ENCODE peak calls at places on chromosomes 5 and 9, in six cellular contexts. L, Z, Q, A, R and B are unnamed samples.

GRCh38 chr5:17279487-17279886 is 62.1 kb downstream of the BASP1 start:
- DNase-seq in L (no peak), Z (no peak), Q (no peak), A (no peak), R (no peak), B (no peak)

GRCh38 chr9:36871606-36872005 is 162.5 kb downstream of the PAX5 start:
- DNase-seq in L (no peak), Z (no peak), Q (no peak), A (no peak), R (no peak), B (no peak)

GRCh38 chr5:114325552-114325951 is 36.3 kb upstream of the KCNN2 start:
- DNase-seq in L (no peak), Z (no peak), Q (no peak), A (no peak), R (no peak), B (no peak)

GRCh38 chr9:109797509-109797908 is 17.5 kb downstream of the PALM2AKAP2 start:
- DNase-seq in L (no peak), Z (no peak), Q (no peak), A (no peak), R (no peak), B (no peak)

GRCh38 chr5:76406567-76407155 is 3.6 kb downstream of the IQGAP2 start:
- DNase-seq in L (no peak), Z (no peak), Q (no peak), A (no peak), R (no peak), B (no peak)

GRCh38 chr5:20229286-20230005 is 241.4 kb upstream of the CDH18 start:
- DNase-seq in L (no peak), Z (no peak), Q (no peak), A (no peak), R (no peak), B (no peak)

GRCh38 chr5:140207250-140207954 is 32.4 kb downstream of the CYSTM1 start:
- DNase-seq in L (no peak), Z (no peak), Q (no peak), A (no peak), R (no peak), B (peak)

GRCh38 chr9:20984471-20984870 is 47.0 kb downstream of the HACD4 start:
- DNase-seq in L (no peak), Z (no peak), Q (no peak), A (no peak), R (peak), B (no peak)

GRCh38 chr9:123334639-123335038 is 21.4 kb upstream of the CRB2 start:
- DNase-seq in L (no peak), Z (no peak), Q (no peak), A (no peak), R (no peak), B (no peak)

GRCh38 chr5:95730011-95730700 is 980 bp upstream of the RHOBTB3 start:
- DNase-seq in L (no peak), Z (no peak), Q (no peak), A (no peak), R (peak), B (no peak)

GRCh38 chr5:121968910-121969607 is 7.3 kb downstream of the SRFBP1 start:
- DNase-seq in L (no peak), Z (no peak), Q (no peak), A (no peak), R (peak), B (peak)

GRCh38 chr5:37722236-37723146 is 117.3 kb downstream of the GDNF start:
- DNase-seq in L (no peak), Z (no peak), Q (peak), A (no peak), R (peak), B (peak)

GRCh38 chr5:160925281-160925680 is 73.3 kb upstream of the ATP10B start:
- DNase-seq in L (no peak), Z (no peak), Q (no peak), A (no peak), R (no peak), B (no peak)

GRCh38 chr5:126676195-126676624 is 75.5 kb downstream of the PHAX start:
- DNase-seq in L (peak), Z (peak), Q (peak), A (peak), R (peak), B (peak)

GRCh38 chr9:75063556-75064305 is 24.2 kb downstream of the NMRK1 start:
- DNase-seq in L (no peak), Z (no peak), Q (no peak), A (no peak), R (peak), B (no peak)

GRCh38 chr9:107504585-107505455 is 15.3 kb upstream of the KLF4 start:
- DNase-seq in L (no peak), Z (no peak), Q (no peak), A (no peak), R (peak), B (peak)

GRCh38 chr9:128420651-128421473 is at the start of gene CERCAM:
- DNase-seq in L (peak), Z (peak), Q (peak), A (peak), R (peak), B (peak)

GRCh38 chr5:143494162-143494561 is 90.7 kb upstream of the NR3C1 start:
- DNase-seq in L (no peak), Z (no peak), Q (no peak), A (no peak), R (peak), B (no peak)

GRCh38 chr5:72785796-72786195 is 30.7 kb upstream of the TNPO1 start:
- DNase-seq in L (no peak), Z (no peak), Q (no peak), A (no peak), R (no peak), B (peak)

GRCh38 chr9:374726-375125 is 160.1 kb downstream of the DOCK8 start:
- DNase-seq in L (no peak), Z (no peak), Q (no peak), A (no peak), R (no peak), B (no peak)

GRCh38 chr5:149831492-149831891 is 101.4 kb downstream of the PPARGC1B start:
- DNase-seq in L (no peak), Z (peak), Q (no peak), A (no peak), R (peak), B (peak)

GRCh38 chr5:167263185-167263584 is 1028.3 kb upstream of the WWC1 start:
- DNase-seq in L (no peak), Z (no peak), Q (no peak), A (no peak), R (no peak), B (no peak)

GRCh38 chr5:134195666-134196065 is 18.9 kb upstream of the SKP1 start:
- DNase-seq in L (no peak), Z (no peak), Q (no peak), A (no peak), R (no peak), B (no peak)

GRCh38 chr5:40653221-40654022 is 26.3 kb upstream of the PTGER4 start:
- DNase-seq in L (no peak), Z (no peak), Q (no peak), A (no peak), R (no peak), B (no peak)

GRCh38 chr5:16935271-16936149 is 578 bp downstream of the MYO10 start:
- DNase-seq in L (peak), Z (no peak), Q (no peak), A (peak), R (peak), B (peak)

GRCh38 chr9:34554211-34555001 is 31.6 kb upstream of the ENHO start:
- DNase-seq in L (no peak), Z (no peak), Q (no peak), A (no peak), R (peak), B (no peak)

GRCh38 chr5:39555788-39556187 is 131.0 kb upstream of the DAB2 start:
- DNase-seq in L (no peak), Z (no peak), Q (no peak), A (no peak), R (no peak), B (no peak)

GRCh38 chr5:77400645-77401044 is 91.5 kb downstream of the WDR41 start:
- DNase-seq in L (no peak), Z (no peak), Q (no peak), A (no peak), R (peak), B (no peak)

GRCh38 chr9:16010221-16010620 is 457.4 kb downstream of the CCDC171 start:
- DNase-seq in L (no peak), Z (no peak), Q (no peak), A (no peak), R (peak), B (no peak)

GRCh38 chr9:14428781-14429230 is 114.9 kb upstream of the NFIB start:
- DNase-seq in L (peak), Z (peak), Q (peak), A (peak), R (peak), B (peak)

GRCh38 chr5:93274291-93274690 is 306.7 kb downstream of the NR2F1-AS1 start:
- DNase-seq in L (no peak), Z (no peak), Q (no peak), A (no peak), R (peak), B (peak)

GRCh38 chr5:53790026-53790425 is 229.6 kb downstream of the NDUFS4 start:
- DNase-seq in L (no peak), Z (no peak), Q (no peak), A (no peak), R (no peak), B (no peak)

GRCh38 chr5:7852542-7852941 is 1.6 kb upstream of the CFAP90 start:
- DNase-seq in L (no peak), Z (no peak), Q (no peak), A (no peak), R (peak), B (no peak)

GRCh38 chr5:36870399-36871040 is 6.0 kb upstream of the NIPBL start:
- DNase-seq in L (no peak), Z (no peak), Q (no peak), A (no peak), R (peak), B (peak)

GRCh38 chr5:124905756-124906155 is 159.3 kb upstream of the ZNF608 start:
- DNase-seq in L (no peak), Z (no peak), Q (no peak), A (no peak), R (no peak), B (no peak)

GRCh38 chr9:27701664-27702063 is 128.4 kb upstream of the C9orf72 start:
- DNase-seq in L (no peak), Z (no peak), Q (no peak), A (no peak), R (no peak), B (no peak)

GRCh38 chr5:157457391-157457790 is 2.6 kb upstream of the NIPAL4 start:
- DNase-seq in L (no peak), Z (no peak), Q (no peak), A (no peak), R (no peak), B (no peak)

GRCh38 chr5:155418960-155419579 is 405.5 kb downstream of the KIF4B start:
- DNase-seq in L (no peak), Z (no peak), Q (no peak), A (no peak), R (no peak), B (peak)

GRCh38 chr5:85428426-85428934 is 1043.8 kb upstream of the EDIL3 start:
- DNase-seq in L (no peak), Z (no peak), Q (no peak), A (no peak), R (no peak), B (no peak)